ENCODE peak calls at places on chromosomes 11 and 22, in four cellular contexts. Y, D, P and A are unnamed samples.

GRCh38 chr22:39845522-39845921 is 48.0 kb downstream of the ENTHD1 start:
- DNase-seq in Y (no peak), D (no peak), P (no peak), A (no peak)

GRCh38 chr11:86174101-86175046 is 70.2 kb upstream of the EED start:
- DNase-seq in Y (peak; percentile 65), D (peak; percentile 61), P (no peak), A (peak; percentile 92)

GRCh38 chr11:66592457-66593302 is at the start of the genes CCDC87 and CCS:
- DNase-seq in Y (peak; percentile 99), D (peak; percentile 95), P (peak; percentile 91), A (peak; percentile 97)

GRCh38 chr11:65444314-65445051 is 21.9 kb downstream of the NEAT1 start:
- DNase-seq in Y (no peak), D (no peak), P (no peak), A (no peak)

GRCh38 chr22:46083383-46084350 is 66.7 kb upstream of the PPARA start:
- DNase-seq in Y (peak; percentile 38), D (no peak), P (no peak), A (no peak)

GRCh38 chr11:2795491-2795991 is 90.0 kb downstream of the CDKN1C start:
- DNase-seq in Y (peak; percentile 25), D (no peak), P (no peak), A (no peak)

GRCh38 chr11:76674517-76675400 is 4.2 kb upstream of the LRRC32 start:
- DNase-seq in Y (no peak), D (no peak), P (no peak), A (no peak)

GRCh38 chr11:68259122-68259959 is 12.4 kb downstream of the C11orf24 start:
- DNase-seq in Y (no peak), D (no peak), P (no peak), A (no peak)

GRCh38 chr11:34629711-34630110 is 8.8 kb downstream of the EHF start:
- DNase-seq in Y (no peak), D (no peak), P (no peak), A (no peak)

GRCh38 chr11:128835741-128836410 is 31.2 kb downstream of the KCNJ1 start:
- DNase-seq in Y (peak; percentile 46), D (no peak), P (no peak), A (no peak)

GRCh38 chr22:30204742-30205111 is 41.8 kb downstream of the LIF start:
- DNase-seq in Y (peak; percentile 65), D (no peak), P (no peak), A (no peak)

GRCh38 chr22:22031183-22031560 is 48.6 kb upstream of the TOP3B start:
- DNase-seq in Y (no peak), D (no peak), P (no peak), A (no peak)

GRCh38 chr11:13487661-13488030 is 8.2 kb downstream of the PTH start:
- DNase-seq in Y (no peak), D (no peak), P (peak; percentile 8), A (peak; percentile 20)

GRCh38 chr11:112770487-112770886 is 190.7 kb upstream of the NCAM1 start:
- DNase-seq in Y (no peak), D (no peak), P (no peak), A (no peak)

GRCh38 chr11:8327761-8328192 is 64.1 kb upstream of the LMO1 start:
- DNase-seq in Y (no peak), D (no peak), P (no peak), A (no peak)

GRCh38 chr11:72738199-72739141 is 13.7 kb downstream of the ARAP1 start:
- DNase-seq in Y (no peak), D (no peak), P (no peak), A (no peak)

GRCh38 chr11:36427876-36428275 is 82.2 kb downstream of the TRAF6 start:
- DNase-seq in Y (no peak), D (no peak), P (no peak), A (no peak)

GRCh38 chr11:12461516-12461915 is 84.1 kb downstream of the PARVA start:
- DNase-seq in Y (no peak), D (no peak), P (no peak), A (no peak)

DNA sequence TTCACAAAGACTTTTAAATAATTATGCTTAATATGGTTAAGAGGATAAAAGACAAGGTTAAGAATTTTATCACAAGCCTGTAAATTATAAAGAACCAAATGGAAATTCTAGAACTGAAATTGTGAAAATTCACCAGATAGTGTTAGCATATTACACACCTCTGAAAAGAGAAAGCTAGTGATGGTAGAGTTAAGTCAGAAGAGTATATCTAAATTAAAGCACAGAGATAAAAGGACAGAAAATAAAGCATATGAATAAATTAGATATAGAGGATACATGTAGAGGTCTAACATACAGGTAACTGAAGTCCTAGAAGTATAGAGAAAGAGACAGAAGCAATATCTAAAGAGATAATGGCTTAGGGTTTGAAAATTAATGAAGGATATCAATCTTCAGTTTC is 4.2 kb upstream of the CLTCL1 start:
- DNase-seq in Y (no peak), D (no peak), P (no peak), A (no peak)
- TF ChIP-seq POLR2A in Y (no peak), D (no peak), P (no peak), A (no peak)

GRCh38 chr11:59668950-59669610 is at the start of gene PATL1:
- DNase-seq in Y (peak; percentile 99), D (peak; percentile 99), P (peak; percentile 94), A (peak; percentile 98)
- TF ChIP-seq POLR2A in Y (peak; percentile 79), D (no peak), P (peak; percentile 77), A (peak; percentile 69)

DNA sequence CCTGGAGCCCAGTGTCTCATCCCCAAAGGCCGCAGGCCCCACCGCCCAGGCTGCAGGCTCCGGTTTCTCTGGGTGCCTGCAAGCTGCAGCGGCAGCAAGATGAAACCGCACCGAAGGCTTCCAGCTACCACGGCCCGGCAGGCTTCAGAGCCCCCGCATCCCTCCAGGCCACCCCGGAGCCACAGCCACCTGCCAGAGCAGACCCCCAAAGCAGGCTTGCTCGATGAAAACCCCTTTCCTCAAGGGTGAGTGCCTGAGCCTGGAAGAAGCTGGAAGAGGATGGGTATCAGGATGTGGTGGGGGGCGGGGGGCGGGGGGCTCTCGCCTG is 24.5 kb upstream of the GNB1L start:
- DNase-seq in Y (peak; percentile 11), D (no peak), P (no peak), A (no peak)
- TF ChIP-seq POLR2A in Y (no peak), D (no peak), P (no peak), A (no peak)

GRCh38 chr11:1546077-1546535 is 26.0 kb downstream of the DUSP8 start:
- DNase-seq in Y (no peak), D (no peak), P (no peak), A (no peak)
- TF ChIP-seq POLR2A in Y (no peak), D (no peak), P (no peak), A (no peak)

GRCh38 chr11:62546244-62546936 is at the start of gene AHNAK:
- DNase-seq in Y (peak; percentile 85), D (peak; percentile 83), P (no peak), A (peak; percentile 76)
- TF ChIP-seq POLR2A in Y (peak; percentile 83), D (no peak), P (peak; percentile 73), A (no peak)

GRCh38 chr11:134246100-134246499 is 7.1 kb downstream of the THYN1 start:
- DNase-seq in Y (no peak), D (no peak), P (no peak), A (no peak)

GRCh38 chr11:134245434-134245833 is 7.7 kb downstream of the THYN1 start:
- DNase-seq in Y (no peak), D (no peak), P (no peak), A (no peak)

GRCh38 chr11:134250675-134251074 is 2.5 kb downstream of the THYN1 start:
- DNase-seq in Y (no peak), D (no peak), P (no peak), A (no peak)

GRCh38 chr11:134246678-134247077 is 6.5 kb downstream of the THYN1 start:
- DNase-seq in Y (no peak), D (no peak), P (no peak), A (no peak)

DNA sequence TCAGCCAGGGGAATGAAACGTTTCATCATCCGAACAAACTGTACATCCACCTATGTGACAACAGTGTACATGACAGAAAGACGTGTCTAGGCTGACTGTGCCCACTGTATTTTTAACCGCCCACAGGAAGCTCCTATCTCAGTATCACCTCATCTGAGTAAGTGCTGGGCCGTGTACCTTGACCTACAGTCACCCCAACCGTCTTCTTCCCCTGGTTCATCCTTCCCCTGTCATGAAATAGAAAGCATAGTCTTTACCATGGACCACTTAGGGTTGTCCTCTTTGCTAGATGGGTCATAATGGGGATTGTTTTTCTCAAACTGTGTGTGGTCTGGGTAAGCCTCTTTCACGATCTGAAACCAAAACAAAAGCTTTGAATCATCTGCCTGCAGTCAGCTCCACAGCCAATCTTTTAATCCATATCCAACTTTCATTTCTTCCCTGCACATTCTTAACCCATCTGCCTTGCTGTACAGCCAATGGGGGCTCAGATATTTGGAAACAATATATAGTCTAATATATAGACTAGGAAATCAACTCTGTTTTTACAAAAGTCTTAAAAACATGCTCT is 4.2 kb downstream of the THYN1 start:
- DNase-seq in Y (no peak), D (no peak), P (no peak), A (no peak)
- TF ChIP-seq POLR2A in Y (no peak), D (no peak), P (no peak), A (no peak)